ENCODE peak calls at places on chromosomes 16 and 17, in five cellular contexts. T, G, Z, E and B are unnamed samples.

GRCh38 chr16:76345093-76345735 is 68.0 kb downstream of the CNTNAP4 start:
- ATAC-seq in Z (no peak), E (no peak), T (no peak), G (peak), B (peak)

GRCh38 chr17:17840751-17841591 is 4.2 kb upstream of the SREBF1 start:
- ATAC-seq in Z (peak), T (no peak), E (no peak), G (no peak), B (no peak)

GRCh38 chr16:10255728-10256127 is 73.5 kb upstream of the GRIN2A start:
- ATAC-seq in E (no peak), G (no peak), Z (peak), T (no peak), B (no peak)

GRCh38 chr17:7204828-7205461 is 14.7 kb downstream of the DLG4 start:
- ATAC-seq in E (peak), G (peak), T (peak), Z (peak), B (peak)

GRCh38 chr17:63378411-63379076 is 67.6 kb downstream of the CYB561 start:
- ATAC-seq in E (no peak), Z (no peak), G (no peak), T (no peak), B (no peak)

GRCh38 chr16:73065617-73066313 is 17.8 kb upstream of the ZFHX3 start:
- ATAC-seq in T (no peak), Z (peak), E (no peak), G (peak), B (peak)

GRCh38 chr17:7416323-7416722 is 3.8 kb upstream of the SPEM1 start:
- ATAC-seq in Z (no peak), E (no peak), G (no peak), T (no peak), B (no peak)

GRCh38 chr17:44552361-44552760 is 4.9 kb upstream of the FZD2 start:
- ATAC-seq in G (no peak), E (no peak), Z (no peak), T (no peak), B (peak)

GRCh38 chr16:22688930-22689329 is 125.0 kb upstream of the HS3ST2 start:
- ATAC-seq in Z (no peak), E (no peak), T (no peak), G (no peak), B (no peak)

GRCh38 chr17:1898332-1898731 is 68.5 kb downstream of the RPA1 start:
- ATAC-seq in E (no peak), T (no peak), G (no peak), Z (no peak), B (no peak)

GRCh38 chr17:8359769-8360168 is 16.7 kb downstream of the KRABD2 start:
- ATAC-seq in Z (peak), G (peak), T (no peak), E (no peak), B (peak)

GRCh38 chr17:82299452-82299851 is 18.0 kb downstream of the CD7 start:
- ATAC-seq in G (no peak), T (no peak), E (no peak), Z (no peak), B (no peak)

GRCh38 chr16:27722892-27723450 is 173.0 kb downstream of the KATNIP start:
- ATAC-seq in G (no peak), T (no peak), E (peak), Z (no peak), B (no peak)

GRCh38 chr17:73592531-73592961 is 51.7 kb downstream of the SDK2 start:
- ATAC-seq in Z (no peak), E (no peak), T (peak), G (no peak), B (no peak)

GRCh38 chr17:74853048-74853397 is 6.7 kb downstream of the GRIN2C start:
- ATAC-seq in T (no peak), G (no peak), Z (no peak), E (no peak), B (no peak)